ENCODE peak calls at places on chromosomes 2 and 18, in ten cellular contexts. One of them, this sample, is unnamed.

GRCh38 chr2:48145845-48146452 is 239.7 kb upstream of the FBXO11 start:
- DNase-seq in GM12878: no peak
- DNase-seq in SK-N-SH: no peak
- DNase-seq in fibroblast of lung: peak
- DNase-seq in SK-N-MC: peak
- DNase-seq in mammary epithelial cell: no peak
- DNase-seq in colonic mucosa: no peak
- DNase-seq in GM23248: no peak
- DNase-seq in HCT116: no peak
- DNase-seq in neuronal stem cell: no peak
- DNase-seq in this sample: no peak

GRCh38 chr18:39521164-39521563 is 1955.6 kb upstream of the CELF4 start:
- DNase-seq in SK-N-SH: no peak
- DNase-seq in HCT116: no peak
- DNase-seq in mammary epithelial cell: peak
- DNase-seq in GM12878: no peak
- DNase-seq in colonic mucosa: no peak
- DNase-seq in SK-N-MC: no peak
- DNase-seq in GM23248: no peak
- DNase-seq in fibroblast of lung: no peak
- DNase-seq in neuronal stem cell: no peak
- DNase-seq in this sample: no peak

GRCh38 chr2:43312751-43313641 is 86.6 kb upstream of the ZFP36L2 start:
- DNase-seq in GM12878: no peak
- DNase-seq in neuronal stem cell: no peak
- DNase-seq in HCT116: no peak
- DNase-seq in fibroblast of lung: peak
- DNase-seq in SK-N-SH: peak
- DNase-seq in GM23248: peak
- DNase-seq in SK-N-MC: no peak
- DNase-seq in mammary epithelial cell: no peak
- DNase-seq in colonic mucosa: no peak
- DNase-seq in this sample: no peak

GRCh38 chr18:11872479-11873136 is 21.4 kb downstream of the CHMP1B start:
- DNase-seq in SK-N-MC: no peak
- DNase-seq in GM12878: no peak
- DNase-seq in SK-N-SH: no peak
- DNase-seq in GM23248: peak
- DNase-seq in HCT116: peak
- DNase-seq in colonic mucosa: no peak
- DNase-seq in neuronal stem cell: no peak
- DNase-seq in fibroblast of lung: no peak
- DNase-seq in mammary epithelial cell: no peak
- DNase-seq in this sample: peak

GRCh38 chr2:112839407-112840067 is 3.0 kb upstream of the IL1B start:
- DNase-seq in GM12878: no peak
- DNase-seq in neuronal stem cell: no peak
- DNase-seq in colonic mucosa: no peak
- DNase-seq in SK-N-SH: no peak
- DNase-seq in GM23248: peak
- DNase-seq in fibroblast of lung: no peak
- DNase-seq in mammary epithelial cell: no peak
- DNase-seq in SK-N-MC: no peak
- DNase-seq in HCT116: no peak
- DNase-seq in this sample: peak

GRCh38 chr2:63763336-63764056 is 78.2 kb upstream of the UGP2 start:
- DNase-seq in fibroblast of lung: peak
- DNase-seq in SK-N-MC: no peak
- DNase-seq in GM23248: peak
- DNase-seq in SK-N-SH: no peak
- DNase-seq in GM12878: no peak
- DNase-seq in neuronal stem cell: no peak
- DNase-seq in HCT116: no peak
- DNase-seq in mammary epithelial cell: peak
- DNase-seq in colonic mucosa: no peak
- DNase-seq in this sample: no peak

GRCh38 chr2:38377501-38378258 is 607 bp upstream of the ATL2 start:
- DNase-seq in GM23248: peak
- DNase-seq in neuronal stem cell: no peak
- DNase-seq in SK-N-MC: peak
- DNase-seq in colonic mucosa: peak
- DNase-seq in fibroblast of lung: peak
- DNase-seq in mammary epithelial cell: no peak
- DNase-seq in HCT116: no peak
- DNase-seq in GM12878: no peak
- DNase-seq in SK-N-SH: no peak
- DNase-seq in this sample: no peak

GRCh38 chr2:176124358-176125214 is 2.1 kb downstream of the HOXD9 start:
- DNase-seq in GM12878: no peak
- DNase-seq in HCT116: no peak
- DNase-seq in neuronal stem cell: no peak
- DNase-seq in SK-N-MC: no peak
- DNase-seq in GM23248: no peak
- DNase-seq in mammary epithelial cell: no peak
- DNase-seq in SK-N-SH: no peak
- DNase-seq in fibroblast of lung: no peak
- DNase-seq in colonic mucosa: no peak
- DNase-seq in this sample: peak

GRCh38 chr2:172438064-172438421 is 10.7 kb downstream of the ITGA6 start:
- DNase-seq in mammary epithelial cell: peak
- DNase-seq in SK-N-SH: no peak
- DNase-seq in GM23248: peak
- DNase-seq in GM12878: no peak
- DNase-seq in fibroblast of lung: no peak
- DNase-seq in neuronal stem cell: no peak
- DNase-seq in SK-N-MC: no peak
- DNase-seq in HCT116: no peak
- DNase-seq in colonic mucosa: no peak
- DNase-seq in this sample: no peak

GRCh38 chr2:127150996-127151395 is 44.0 kb upstream of the BIN1 start:
- DNase-seq in GM12878: no peak
- DNase-seq in fibroblast of lung: no peak
- DNase-seq in colonic mucosa: no peak
- DNase-seq in SK-N-MC: no peak
- DNase-seq in mammary epithelial cell: no peak
- DNase-seq in neuronal stem cell: no peak
- DNase-seq in SK-N-SH: no peak
- DNase-seq in HCT116: no peak
- DNase-seq in GM23248: no peak
- DNase-seq in this sample: no peak

GRCh38 chr2:84925336-84925723 is 19.9 kb downstream of the TMSB10 start:
- DNase-seq in SK-N-MC: no peak
- DNase-seq in neuronal stem cell: no peak
- DNase-seq in SK-N-SH: no peak
- DNase-seq in HCT116: no peak
- DNase-seq in colonic mucosa: no peak
- DNase-seq in fibroblast of lung: no peak
- DNase-seq in GM12878: no peak
- DNase-seq in GM23248: no peak
- DNase-seq in mammary epithelial cell: peak
- DNase-seq in this sample: no peak

GRCh38 chr18:3898866-3899613 is 449.1 kb downstream of the TGIF1 start:
- DNase-seq in HCT116: no peak
- DNase-seq in SK-N-MC: no peak
- DNase-seq in fibroblast of lung: no peak
- DNase-seq in colonic mucosa: no peak
- DNase-seq in neuronal stem cell: no peak
- DNase-seq in SK-N-SH: no peak
- DNase-seq in GM23248: no peak
- DNase-seq in mammary epithelial cell: no peak
- DNase-seq in GM12878: no peak
- DNase-seq in this sample: no peak

GRCh38 chr2:95344656-95345055 is 47.5 kb downstream of the KCNIP3 start:
- DNase-seq in SK-N-MC: no peak
- DNase-seq in GM23248: no peak
- DNase-seq in neuronal stem cell: no peak
- DNase-seq in fibroblast of lung: no peak
- DNase-seq in mammary epithelial cell: no peak
- DNase-seq in colonic mucosa: no peak
- DNase-seq in GM12878: no peak
- DNase-seq in HCT116: no peak
- DNase-seq in SK-N-SH: no peak
- DNase-seq in this sample: peak

GRCh38 chr2:121004950-121005349 is 269.3 kb downstream of the GLI2 start:
- DNase-seq in GM23248: no peak
- DNase-seq in fibroblast of lung: no peak
- DNase-seq in neuronal stem cell: no peak
- DNase-seq in HCT116: no peak
- DNase-seq in colonic mucosa: no peak
- DNase-seq in SK-N-MC: no peak
- DNase-seq in GM12878: no peak
- DNase-seq in mammary epithelial cell: peak
- DNase-seq in SK-N-SH: no peak
- DNase-seq in this sample: peak

GRCh38 chr2:45244928-45245327 is 235.7 kb upstream of the SIX2 start:
- DNase-seq in mammary epithelial cell: no peak
- DNase-seq in HCT116: no peak
- DNase-seq in colonic mucosa: no peak
- DNase-seq in fibroblast of lung: peak
- DNase-seq in SK-N-SH: no peak
- DNase-seq in SK-N-MC: no peak
- DNase-seq in GM12878: no peak
- DNase-seq in neuronal stem cell: no peak
- DNase-seq in GM23248: peak
- DNase-seq in this sample: no peak

GRCh38 chr18:72468011-72468710 is 76.0 kb downstream of the CBLN2 start:
- DNase-seq in GM12878: no peak
- DNase-seq in fibroblast of lung: no peak
- DNase-seq in SK-N-MC: no peak
- DNase-seq in neuronal stem cell: no peak
- DNase-seq in SK-N-SH: no peak
- DNase-seq in mammary epithelial cell: no peak
- DNase-seq in colonic mucosa: no peak
- DNase-seq in HCT116: no peak
- DNase-seq in GM23248: no peak
- DNase-seq in this sample: no peak

GRCh38 chr2:216453955-216454614 is 41.8 kb downstream of the SMARCAL1 start:
- DNase-seq in GM23248: no peak
- DNase-seq in neuronal stem cell: no peak
- DNase-seq in SK-N-SH: no peak
- DNase-seq in SK-N-MC: no peak
- DNase-seq in HCT116: no peak
- DNase-seq in fibroblast of lung: no peak
- DNase-seq in GM12878: no peak
- DNase-seq in colonic mucosa: no peak
- DNase-seq in mammary epithelial cell: no peak
- DNase-seq in this sample: no peak

GRCh38 chr18:39660141-39660540 is 2094.5 kb upstream of the CELF4 start:
- DNase-seq in colonic mucosa: no peak
- DNase-seq in mammary epithelial cell: peak
- DNase-seq in GM23248: peak
- DNase-seq in GM12878: no peak
- DNase-seq in HCT116: no peak
- DNase-seq in SK-N-SH: no peak
- DNase-seq in SK-N-MC: no peak
- DNase-seq in neuronal stem cell: no peak
- DNase-seq in fibroblast of lung: peak
- DNase-seq in this sample: no peak

GRCh38 chr2:226985227-226985946 is 149.5 kb downstream of the RHBDD1 start:
- DNase-seq in colonic mucosa: peak
- DNase-seq in neuronal stem cell: peak
- DNase-seq in SK-N-MC: peak
- DNase-seq in GM23248: peak
- DNase-seq in SK-N-SH: peak
- DNase-seq in mammary epithelial cell: peak
- DNase-seq in HCT116: peak
- DNase-seq in fibroblast of lung: peak
- DNase-seq in GM12878: peak
- DNase-seq in this sample: peak

GRCh38 chr2:144705328-144706245 is 185.7 kb upstream of the ZEB2 start:
- DNase-seq in SK-N-MC: peak
- DNase-seq in GM12878: no peak
- DNase-seq in SK-N-SH: no peak
- DNase-seq in colonic mucosa: no peak
- DNase-seq in GM23248: peak
- DNase-seq in mammary epithelial cell: peak
- DNase-seq in fibroblast of lung: peak
- DNase-seq in HCT116: no peak
- DNase-seq in neuronal stem cell: no peak
- DNase-seq in this sample: no peak
- H3K27ac ChIP-seq in SK-N-MC: peak
- H3K27ac ChIP-seq in GM12878: no peak
- H3K27ac ChIP-seq in SK-N-SH: no peak
- H3K27ac ChIP-seq in colonic mucosa: no peak
- H3K27ac ChIP-seq in GM23248: no peak
- H3K27ac ChIP-seq in mammary epithelial cell: no peak
- H3K27ac ChIP-seq in fibroblast of lung: no peak
- H3K27ac ChIP-seq in HCT116: no peak
- H3K27ac ChIP-seq in neuronal stem cell: no peak
- H3K27ac ChIP-seq in this sample: no peak

DNA sequence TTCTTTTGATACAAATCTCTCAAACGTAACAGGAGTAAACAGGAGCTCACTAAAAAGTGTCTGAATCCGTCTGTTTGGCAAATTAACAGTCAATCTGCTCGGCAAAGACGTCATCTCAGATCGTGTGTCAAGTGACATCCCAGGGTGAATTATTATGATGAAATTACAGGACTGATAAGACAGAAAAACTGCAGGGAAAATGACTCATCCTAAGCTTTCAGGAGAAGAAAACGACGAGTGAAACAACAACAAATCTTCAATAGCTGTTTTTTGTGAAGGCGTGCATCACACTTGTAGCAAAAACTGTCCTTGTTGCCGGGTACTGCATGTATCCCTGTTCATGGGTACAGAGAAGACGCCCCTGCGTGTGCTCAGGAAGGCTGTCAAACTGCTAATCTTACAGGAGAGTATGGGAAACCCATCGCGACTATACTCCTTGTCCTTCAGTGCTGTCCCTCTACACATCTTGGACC is 24.9 kb downstream of the EPB41L3 start:
- DNase-seq in fibroblast of lung: peak
- DNase-seq in SK-N-SH: no peak
- DNase-seq in colonic mucosa: no peak
- DNase-seq in mammary epithelial cell: no peak
- DNase-seq in HCT116: no peak
- DNase-seq in GM12878: no peak
- DNase-seq in neuronal stem cell: no peak
- DNase-seq in GM23248: peak
- DNase-seq in SK-N-MC: no peak
- DNase-seq in this sample: no peak
- H3K9ac ChIP-seq in fibroblast of lung: no peak
- H3K9ac ChIP-seq in SK-N-SH: no peak
- H3K9ac ChIP-seq in colonic mucosa: no peak
- H3K9ac ChIP-seq in mammary epithelial cell: no peak
- H3K9ac ChIP-seq in HCT116: no peak
- H3K9ac ChIP-seq in GM12878: no peak
- H3K9ac ChIP-seq in neuronal stem cell: no peak
- H3K9ac ChIP-seq in GM23248: peak
- H3K9ac ChIP-seq in SK-N-MC: no peak
- H3K9ac ChIP-seq in this sample: no peak

GRCh38 chr2:207251022-207251421 is 85.3 kb upstream of the KLF7 start:
- DNase-seq in SK-N-SH: no peak
- DNase-seq in HCT116: no peak
- DNase-seq in neuronal stem cell: no peak
- DNase-seq in GM12878: no peak
- DNase-seq in mammary epithelial cell: peak
- DNase-seq in fibroblast of lung: no peak
- DNase-seq in colonic mucosa: no peak
- DNase-seq in SK-N-MC: no peak
- DNase-seq in GM23248: peak
- DNase-seq in this sample: no peak
- H3K27ac ChIP-seq in SK-N-SH: peak
- H3K27ac ChIP-seq in HCT116: no peak
- H3K27ac ChIP-seq in neuronal stem cell: no peak
- H3K27ac ChIP-seq in GM12878: no peak
- H3K27ac ChIP-seq in mammary epithelial cell: peak
- H3K27ac ChIP-seq in fibroblast of lung: no peak
- H3K27ac ChIP-seq in colonic mucosa: no peak
- H3K27ac ChIP-seq in SK-N-MC: no peak
- H3K27ac ChIP-seq in GM23248: peak
- H3K27ac ChIP-seq in this sample: no peak

GRCh38 chr2:105329561-105330495 is at the start of gene TGFBRAP1:
- DNase-seq in SK-N-MC: no peak
- DNase-seq in mammary epithelial cell: peak
- DNase-seq in fibroblast of lung: peak
- DNase-seq in SK-N-SH: peak
- DNase-seq in GM12878: no peak
- DNase-seq in colonic mucosa: peak
- DNase-seq in neuronal stem cell: peak
- DNase-seq in GM23248: peak
- DNase-seq in HCT116: no peak
- DNase-seq in this sample: peak
- H3K9ac ChIP-seq in SK-N-MC: peak
- H3K9ac ChIP-seq in mammary epithelial cell: peak
- H3K9ac ChIP-seq in fibroblast of lung: peak
- H3K9ac ChIP-seq in SK-N-SH: peak
- H3K9ac ChIP-seq in GM12878: peak
- H3K9ac ChIP-seq in colonic mucosa: peak
- H3K9ac ChIP-seq in neuronal stem cell: peak
- H3K9ac ChIP-seq in GM23248: peak
- H3K9ac ChIP-seq in HCT116: peak
- H3K9ac ChIP-seq in this sample: peak